ENCODE peak calls at places on chromosomes 4 and X, in ten cellular contexts. H is ascending aorta; O is tibial nerve; I is NCI-H1694 treated with DMSO at 0.1 percent for 48 hours; A is GM20000; S is brain pericyte; W is GM04503; C is activated T-helper 1 cell treated with Interleukin-2 at 50 U/mL for 16 hours; V is H9; F is stimulated activated CD4-positive, alpha-beta T cell treated with anti-CD3 and anti-CD28 coated beads, TNF-alpha, amount 100 ng/mL, for 48 hours. L is an unnamed sample.

GRCh38 chrX:111743316-111743715 is 62.3 kb downstream of the ALG13 start:
- DNase-seq in H (no peak), O (no peak), I (no peak), A (no peak), S (no peak), W (no peak), C (no peak), V (no peak), F (no peak), L (no peak)

GRCh38 chr4:107408968-107409367 is 311.1 kb downstream of the PAPSS1 start:
- DNase-seq in H (no peak), O (no peak), I (no peak), A (no peak), S (no peak), W (no peak), C (no peak), V (no peak), F (no peak), L (no peak)

GRCh38 chr4:109989044-109989443 is 76.4 kb downstream of the EGF start:
- DNase-seq in H (no peak), O (no peak), I (no peak), A (no peak), S (no peak), W (no peak), C (no peak), V (no peak), F (no peak), L (peak)

GRCh38 chrX:19017271-19017670 is 33.4 kb upstream of the PHKA2 start:
- DNase-seq in H (no peak), O (no peak), I (no peak), A (peak), S (no peak), W (no peak), C (no peak), V (peak), F (no peak), L (peak)

GRCh38 chr4:57147335-57148060 is 37.3 kb upstream of the IGFBP7 start:
- DNase-seq in H (no peak), O (no peak), I (no peak), A (no peak), S (no peak), W (peak), C (no peak), V (no peak), F (no peak), L (no peak)

GRCh38 chr4:179804440-179804839 is 2362.2 kb upstream of the AGA start:
- DNase-seq in H (no peak), O (no peak), I (no peak), A (no peak), S (no peak), W (no peak), C (no peak), V (no peak), F (no peak), L (no peak)

GRCh38 chr4:86181585-86181984 is 178.3 kb downstream of the MAPK10 start:
- DNase-seq in H (no peak), O (no peak), I (no peak), A (no peak), S (no peak), W (peak), C (no peak), V (no peak), F (no peak), L (peak)

GRCh38 chr4:184628103-184628502 is 21.1 kb downstream of the CASP3 start:
- DNase-seq in H (no peak), O (no peak), I (no peak), A (no peak), S (no peak), W (no peak), C (no peak), V (no peak), F (no peak), L (no peak)

GRCh38 chrX:115940888-115941332 is 229.6 kb upstream of the AGTR2 start:
- DNase-seq in H (no peak), O (no peak), I (peak), A (no peak), S (no peak), W (peak), C (peak), V (peak), F (no peak), L (peak)

GRCh38 chr4:128653514-128654420 is 155.7 kb upstream of the JADE1 start:
- DNase-seq in H (no peak), O (peak), I (peak), A (no peak), S (no peak), W (no peak), C (no peak), V (no peak), F (no peak), L (no peak)

GRCh38 chr4:91222019-91222418 is 1081.7 kb upstream of the GRID2 start:
- DNase-seq in H (no peak), O (no peak), I (no peak), A (no peak), S (no peak), W (no peak), C (no peak), V (no peak), F (no peak), L (no peak)

GRCh38 chr4:186621959-186622553 is 66.7 kb upstream of the MTNR1A start:
- DNase-seq in H (no peak), O (no peak), I (no peak), A (no peak), S (peak), W (peak), C (no peak), V (no peak), F (no peak), L (no peak)

L was measured in PC-3.